ENCODE peak calls at places on chromosomes 2 and 18, in seven cellular contexts. J is upper lobe of left lung, B is aorta, K is heart left ventricle, A is astrocyte, M is PC-3, H is heart right ventricle. I is an unnamed sample.

GRCh38 chr2:191039616-191040015 is 25.6 kb upstream of the STAT1 start:
- DNase-seq in J (no peak), B (no peak), K (no peak), A (no peak), M (no peak), H (no peak), I (no peak)

GRCh38 chr2:96158554-96158940 is 13.3 kb upstream of the DUSP2 start:
- DNase-seq in J (peak), B (peak), K (no peak), A (no peak), M (no peak), H (no peak), I (no peak)

GRCh38 chr2:132911726-132912724 is 242.0 kb upstream of the LYPD1 start:
- DNase-seq in J (peak), B (no peak), K (no peak), A (peak), M (no peak), H (peak), I (no peak)

GRCh38 chr18:79402977-79403722 is 7.4 kb downstream of the NFATC1 start:
- DNase-seq in J (peak), B (peak), K (peak), A (no peak), M (peak), H (peak), I (no peak)

GRCh38 chr2:136448986-136449780 is 316.2 kb upstream of the THSD7B start:
- DNase-seq in J (no peak), B (no peak), K (no peak), A (no peak), M (no peak), H (no peak), I (no peak)

GRCh38 chr2:120305296-120305695 is 40.6 kb upstream of the INHBB start:
- DNase-seq in J (no peak), B (no peak), K (no peak), A (no peak), M (peak), H (no peak), I (no peak)

GRCh38 chr2:201406077-201406662 is 45.1 kb downstream of the TRAK2 start:
- DNase-seq in J (no peak), B (no peak), K (no peak), A (peak), M (peak), H (peak), I (no peak)

GRCh38 chr2:29606105-29606871 is 315.1 kb downstream of the ALK start:
- DNase-seq in J (no peak), B (no peak), K (no peak), A (peak), M (peak), H (no peak), I (peak)

GRCh38 chr2:169222665-169223064 is 139.7 kb downstream of the LRP2 start:
- DNase-seq in J (no peak), B (no peak), K (no peak), A (no peak), M (peak), H (no peak), I (peak)

GRCh38 chr18:32438173-32438572 is 32.5 kb downstream of the GAREM1 start:
- DNase-seq in J (no peak), B (no peak), K (peak), A (no peak), M (no peak), H (peak), I (no peak)

GRCh38 chr2:207616185-207616584 is 9.0 kb downstream of the METTL21A start:
- DNase-seq in J (no peak), B (no peak), K (no peak), A (peak), M (peak), H (no peak), I (no peak)

GRCh38 chr18:13233746-13234527 is 15.4 kb downstream of the LDLRAD4 start:
- DNase-seq in J (no peak), B (no peak), K (no peak), A (no peak), M (no peak), H (no peak), I (no peak)

GRCh38 chr18:37465922-37466321 is 99.7 kb downstream of the CELF4 start:
- DNase-seq in J (no peak), B (no peak), K (no peak), A (no peak), M (no peak), H (no peak), I (no peak)

GRCh38 chr18:43692291-43692690 is 415.0 kb upstream of the SYT4 start:
- DNase-seq in J (no peak), B (no peak), K (no peak), A (peak), M (no peak), H (no peak), I (no peak)

GRCh38 chr2:237464757-237465391 is 22.2 kb upstream of the MLPH start:
- DNase-seq in J (no peak), B (no peak), K (no peak), A (no peak), M (peak), H (no peak), I (no peak)

GRCh38 chr18:48994044-48994651 is 43.4 kb upstream of the SMAD7 start:
- DNase-seq in J (no peak), B (no peak), K (peak), A (peak), M (peak), H (no peak), I (no peak)

GRCh38 chr2:13605266-13605665 is 888.5 kb downstream of the TRIB2 start:
- DNase-seq in J (no peak), B (no peak), K (no peak), A (no peak), M (no peak), H (no peak), I (no peak)
- H3K27ac ChIP-seq in J (no peak), B (no peak), K (no peak), A (no peak), M (no peak), H (no peak), I (no peak)

GRCh38 chr2:45851576-45852304 is 200.3 kb downstream of the PRKCE start:
- DNase-seq in J (peak), B (no peak), K (no peak), A (peak), M (peak), H (no peak), I (peak)
- H3K27ac ChIP-seq in J (no peak), B (no peak), K (no peak), A (no peak), M (peak), H (no peak), I (no peak)

GRCh38 chr2:218223046-218223445 is 6.1 kb downstream of the ARPC2 start:
- DNase-seq in J (no peak), B (no peak), K (no peak), A (no peak), M (no peak), H (no peak), I (no peak)
- H3K27ac ChIP-seq in J (peak), B (no peak), K (no peak), A (no peak), M (no peak), H (no peak), I (peak)

GRCh38 chr2:63614983-63615945 is 26.5 kb downstream of the MDH1 start:
- DNase-seq in J (no peak), B (no peak), K (no peak), A (peak), M (peak), H (no peak), I (peak)
- H3K27ac ChIP-seq in J (no peak), B (no peak), K (no peak), A (peak), M (peak), H (no peak), I (peak)